ENCODE peak calls at places on chromosomes 11 and 22, in ten cellular contexts. One of them, this sample, is unnamed.

GRCh38 chr11:34181254-34181653 is 75.8 kb downstream of the NAT10 start:
- DNase-seq in upper lobe of left lung: no peak
- DNase-seq in sigmoid colon: no peak
- DNase-seq in transverse colon: no peak
- DNase-seq in stomach: no peak
- DNase-seq in ovary: no peak
- DNase-seq in K562: no peak
- DNase-seq in HepG2: no peak
- DNase-seq in esophagus muscularis mucosa: no peak
- DNase-seq in GM12878: no peak
- DNase-seq in this sample: no peak

GRCh38 chr22:19450363-19451175 is 3.1 kb upstream of the C22orf39 start:
- DNase-seq in upper lobe of left lung: peak; percentile 7
- DNase-seq in sigmoid colon: no peak
- DNase-seq in transverse colon: no peak
- DNase-seq in stomach: no peak
- DNase-seq in ovary: no peak
- DNase-seq in K562: no peak
- DNase-seq in HepG2: no peak
- DNase-seq in esophagus muscularis mucosa: no peak
- DNase-seq in GM12878: no peak
- DNase-seq in this sample: no peak

GRCh38 chr11:2189938-2190669 is 18.5 kb upstream of the TH start:
- DNase-seq in upper lobe of left lung: no peak
- DNase-seq in sigmoid colon: no peak
- DNase-seq in transverse colon: no peak
- DNase-seq in stomach: no peak
- DNase-seq in ovary: no peak
- DNase-seq in K562: no peak
- DNase-seq in HepG2: no peak
- DNase-seq in esophagus muscularis mucosa: no peak
- DNase-seq in GM12878: no peak
- DNase-seq in this sample: no peak

GRCh38 chr11:7056828-7057513 is 31.8 kb upstream of the RBMXL2 start:
- DNase-seq in upper lobe of left lung: no peak
- DNase-seq in sigmoid colon: no peak
- DNase-seq in transverse colon: no peak
- DNase-seq in stomach: no peak
- DNase-seq in ovary: no peak
- DNase-seq in K562: no peak
- DNase-seq in HepG2: no peak
- DNase-seq in esophagus muscularis mucosa: no peak
- DNase-seq in GM12878: no peak
- DNase-seq in this sample: no peak

GRCh38 chr22:20185750-20186149 is 34.9 kb upstream of the CCDC188 start:
- DNase-seq in upper lobe of left lung: no peak
- DNase-seq in sigmoid colon: no peak
- DNase-seq in transverse colon: no peak
- DNase-seq in stomach: no peak
- DNase-seq in ovary: no peak
- DNase-seq in K562: no peak
- DNase-seq in HepG2: no peak
- DNase-seq in esophagus muscularis mucosa: no peak
- DNase-seq in GM12878: no peak
- DNase-seq in this sample: no peak

GRCh38 chr22:35921777-35922176 is 106.8 kb downstream of the RBFOX2 start:
- DNase-seq in upper lobe of left lung: peak; percentile 74
- DNase-seq in sigmoid colon: peak; percentile 90
- DNase-seq in transverse colon: peak; percentile 70
- DNase-seq in stomach: peak; percentile 53
- DNase-seq in ovary: peak; percentile 51
- DNase-seq in K562: peak; percentile 39
- DNase-seq in HepG2: peak; percentile 75
- DNase-seq in esophagus muscularis mucosa: no peak
- DNase-seq in GM12878: peak; percentile 13
- DNase-seq in this sample: peak; percentile 33

GRCh38 chr11:35318977-35319925 is 100.1 kb downstream of the SLC1A2 start:
- DNase-seq in upper lobe of left lung: no peak
- DNase-seq in sigmoid colon: no peak
- DNase-seq in transverse colon: no peak
- DNase-seq in stomach: no peak
- DNase-seq in ovary: no peak
- DNase-seq in K562: no peak
- DNase-seq in HepG2: no peak
- DNase-seq in esophagus muscularis mucosa: no peak
- DNase-seq in GM12878: no peak
- DNase-seq in this sample: no peak

GRCh38 chr11:96314326-96315050 is 28.5 kb downstream of the MAML2 start:
- DNase-seq in upper lobe of left lung: no peak
- DNase-seq in sigmoid colon: no peak
- DNase-seq in transverse colon: peak; percentile 36
- DNase-seq in stomach: no peak
- DNase-seq in ovary: no peak
- DNase-seq in K562: no peak
- DNase-seq in HepG2: no peak
- DNase-seq in esophagus muscularis mucosa: no peak
- DNase-seq in GM12878: no peak
- DNase-seq in this sample: no peak

GRCh38 chr22:23399367-23400285 is 180.5 kb downstream of the IGLL1 start:
- DNase-seq in upper lobe of left lung: no peak
- DNase-seq in sigmoid colon: peak; percentile 60
- DNase-seq in transverse colon: no peak
- DNase-seq in stomach: no peak
- DNase-seq in ovary: peak; percentile 49
- DNase-seq in K562: no peak
- DNase-seq in HepG2: no peak
- DNase-seq in esophagus muscularis mucosa: no peak
- DNase-seq in GM12878: no peak
- DNase-seq in this sample: no peak

GRCh38 chr22:35480143-35480542 is 60.5 kb upstream of the RASD2 start:
- DNase-seq in upper lobe of left lung: no peak
- DNase-seq in sigmoid colon: peak; percentile 96
- DNase-seq in transverse colon: peak; percentile 71
- DNase-seq in stomach: peak; percentile 56
- DNase-seq in ovary: peak; percentile 55
- DNase-seq in K562: no peak
- DNase-seq in HepG2: no peak
- DNase-seq in esophagus muscularis mucosa: no peak
- DNase-seq in GM12878: no peak
- DNase-seq in this sample: no peak

GRCh38 chr22:32823024-32823730 is 21.7 kb downstream of the TIMP3 start:
- DNase-seq in upper lobe of left lung: no peak
- DNase-seq in sigmoid colon: peak; percentile 62
- DNase-seq in transverse colon: peak; percentile 45
- DNase-seq in stomach: peak; percentile 53
- DNase-seq in ovary: no peak
- DNase-seq in K562: peak; percentile 43
- DNase-seq in HepG2: peak; percentile 62
- DNase-seq in esophagus muscularis mucosa: no peak
- DNase-seq in GM12878: no peak
- DNase-seq in this sample: no peak

GRCh38 chr22:27919943-27920755 is 1.1 kb upstream of the PITPNB start:
- DNase-seq in upper lobe of left lung: peak; percentile 31
- DNase-seq in sigmoid colon: peak; percentile 76
- DNase-seq in transverse colon: no peak
- DNase-seq in stomach: no peak
- DNase-seq in ovary: peak; percentile 20
- DNase-seq in K562: no peak
- DNase-seq in HepG2: peak; percentile 55
- DNase-seq in esophagus muscularis mucosa: no peak
- DNase-seq in GM12878: no peak
- DNase-seq in this sample: peak; percentile 40

GRCh38 chr22:50059185-50059880 is 1.2 kb upstream of the TTLL8 start:
- DNase-seq in upper lobe of left lung: no peak
- DNase-seq in sigmoid colon: no peak
- DNase-seq in transverse colon: no peak
- DNase-seq in stomach: no peak
- DNase-seq in ovary: no peak
- DNase-seq in K562: peak; percentile 47
- DNase-seq in HepG2: peak; percentile 24
- DNase-seq in esophagus muscularis mucosa: no peak
- DNase-seq in GM12878: no peak
- DNase-seq in this sample: no peak

GRCh38 chr11:95575517-95575916 is 214.1 kb downstream of the FAM76B start:
- DNase-seq in upper lobe of left lung: no peak
- DNase-seq in sigmoid colon: no peak
- DNase-seq in transverse colon: no peak
- DNase-seq in stomach: no peak
- DNase-seq in ovary: no peak
- DNase-seq in K562: no peak
- DNase-seq in HepG2: no peak
- DNase-seq in esophagus muscularis mucosa: no peak
- DNase-seq in GM12878: no peak
- DNase-seq in this sample: no peak

GRCh38 chr11:102760355-102761035 is 19.9 kb downstream of the MMP10 start:
- DNase-seq in upper lobe of left lung: no peak
- DNase-seq in sigmoid colon: no peak
- DNase-seq in transverse colon: no peak
- DNase-seq in stomach: no peak
- DNase-seq in ovary: no peak
- DNase-seq in K562: no peak
- DNase-seq in HepG2: no peak
- DNase-seq in esophagus muscularis mucosa: no peak
- DNase-seq in GM12878: no peak
- DNase-seq in this sample: peak; percentile 16

GRCh38 chr11:77406396-77406795 is 67.5 kb downstream of the PAK1 start:
- DNase-seq in upper lobe of left lung: no peak
- DNase-seq in sigmoid colon: no peak
- DNase-seq in transverse colon: no peak
- DNase-seq in stomach: no peak
- DNase-seq in ovary: no peak
- DNase-seq in K562: no peak
- DNase-seq in HepG2: no peak
- DNase-seq in esophagus muscularis mucosa: no peak
- DNase-seq in GM12878: no peak
- DNase-seq in this sample: no peak

GRCh38 chr22:38867124-38867455 is 4.9 kb downstream of the CBX6 start:
- DNase-seq in upper lobe of left lung: peak; percentile 14
- DNase-seq in sigmoid colon: no peak
- DNase-seq in transverse colon: no peak
- DNase-seq in stomach: no peak
- DNase-seq in ovary: no peak
- DNase-seq in K562: no peak
- DNase-seq in HepG2: no peak
- DNase-seq in esophagus muscularis mucosa: no peak
- DNase-seq in GM12878: no peak
- DNase-seq in this sample: no peak
- H3K4me1 ChIP-seq in upper lobe of left lung: peaks cover 50% of the 10 kb centered on the region
- H3K4me1 ChIP-seq in sigmoid colon: peaks cover 83% of the 10 kb centered on the region
- H3K4me1 ChIP-seq in transverse colon: peaks cover 57% of the 10 kb centered on the region
- H3K4me1 ChIP-seq in stomach: peaks cover 60% of the 10 kb centered on the region
- H3K4me1 ChIP-seq in ovary: peaks cover 29% of the 10 kb centered on the region
- H3K4me1 ChIP-seq in K562: no peaks in the 10 kb centered on the region
- H3K4me1 ChIP-seq in HepG2: peaks cover 32% of the 10 kb centered on the region
- H3K4me1 ChIP-seq in esophagus muscularis mucosa: peaks cover 93% of the 10 kb centered on the region
- H3K4me1 ChIP-seq in GM12878: peaks cover 13% of the 10 kb centered on the region
- H3K4me1 ChIP-seq in this sample: peaks cover 59% of the 10 kb centered on the region

DNA sequence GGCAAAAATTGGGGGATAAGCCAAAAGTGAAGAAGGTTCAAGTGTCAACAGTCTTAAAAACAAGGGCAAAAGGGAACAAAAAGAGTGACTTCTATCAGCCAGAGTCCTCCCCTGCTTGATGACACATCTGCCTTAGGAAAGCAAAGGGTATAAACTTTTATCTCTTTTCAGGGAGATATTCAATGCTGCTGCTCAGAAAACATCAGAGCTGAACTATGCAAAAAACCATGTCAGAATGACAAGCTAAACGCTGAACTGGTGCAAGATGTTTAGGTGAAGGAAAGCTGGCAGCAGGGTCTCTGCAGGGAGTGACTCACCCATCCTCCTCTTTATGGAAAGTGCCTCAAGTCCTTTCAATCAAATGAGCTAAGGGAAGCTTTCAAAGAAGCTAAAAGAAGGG is 24.7 kb downstream of the ALG9 start:
- DNase-seq in upper lobe of left lung: no peak
- DNase-seq in sigmoid colon: no peak
- DNase-seq in transverse colon: no peak
- DNase-seq in stomach: no peak
- DNase-seq in ovary: no peak
- DNase-seq in K562: no peak
- DNase-seq in HepG2: no peak
- DNase-seq in esophagus muscularis mucosa: no peak
- DNase-seq in GM12878: no peak
- DNase-seq in this sample: no peak
- TF ChIP-seq EP300 in upper lobe of left lung: no peak
- TF ChIP-seq EP300 in sigmoid colon: no peak
- TF ChIP-seq EP300 in transverse colon: no peak
- TF ChIP-seq EP300 in stomach: no peak
- TF ChIP-seq EP300 in ovary: no peak
- TF ChIP-seq EP300 in K562: no peak
- TF ChIP-seq EP300 in HepG2: no peak
- TF ChIP-seq EP300 in esophagus muscularis mucosa: no peak
- TF ChIP-seq EP300 in GM12878: no peak
- TF ChIP-seq EP300 in this sample: no peak

DNA sequence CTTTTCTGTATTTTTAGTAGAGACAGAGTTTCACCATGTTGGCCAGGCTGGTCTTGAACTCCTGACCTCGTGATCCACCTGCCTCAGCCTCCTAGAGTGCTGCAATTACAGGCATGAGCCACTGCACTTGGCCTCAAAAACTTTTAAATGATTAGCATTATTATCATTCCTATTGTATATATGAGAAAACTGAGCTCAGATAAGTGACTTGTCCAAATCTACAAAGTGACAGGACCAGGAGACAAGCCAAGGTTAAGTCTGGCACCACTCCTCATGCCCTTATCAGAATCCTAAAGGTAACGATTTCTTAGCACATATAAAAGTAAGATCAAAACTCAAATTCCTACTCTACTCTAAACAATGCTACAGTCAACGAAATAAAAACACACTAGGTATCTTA is 32.2 kb upstream of the CHRNA10 start:
- DNase-seq in upper lobe of left lung: no peak
- DNase-seq in sigmoid colon: no peak
- DNase-seq in transverse colon: no peak
- DNase-seq in stomach: no peak
- DNase-seq in ovary: no peak
- DNase-seq in K562: no peak
- DNase-seq in HepG2: no peak
- DNase-seq in esophagus muscularis mucosa: peak; percentile 21
- DNase-seq in GM12878: no peak
- DNase-seq in this sample: no peak
- H3K27me3 ChIP-seq in upper lobe of left lung: no peaks in the 10 kb centered on the region
- H3K27me3 ChIP-seq in sigmoid colon: no peaks in the 10 kb centered on the region
- H3K27me3 ChIP-seq in transverse colon: no peaks in the 10 kb centered on the region
- H3K27me3 ChIP-seq in stomach: no peaks in the 10 kb centered on the region
- H3K27me3 ChIP-seq in ovary: no peaks in the 10 kb centered on the region
- H3K27me3 ChIP-seq in K562: no peaks in the 10 kb centered on the region
- H3K27me3 ChIP-seq in HepG2: no peaks in the 10 kb centered on the region
- H3K27me3 ChIP-seq in esophagus muscularis mucosa: no peaks in the 10 kb centered on the region
- H3K27me3 ChIP-seq in GM12878: no peaks in the 10 kb centered on the region
- H3K27me3 ChIP-seq in this sample: no peaks in the 10 kb centered on the region

DNA sequence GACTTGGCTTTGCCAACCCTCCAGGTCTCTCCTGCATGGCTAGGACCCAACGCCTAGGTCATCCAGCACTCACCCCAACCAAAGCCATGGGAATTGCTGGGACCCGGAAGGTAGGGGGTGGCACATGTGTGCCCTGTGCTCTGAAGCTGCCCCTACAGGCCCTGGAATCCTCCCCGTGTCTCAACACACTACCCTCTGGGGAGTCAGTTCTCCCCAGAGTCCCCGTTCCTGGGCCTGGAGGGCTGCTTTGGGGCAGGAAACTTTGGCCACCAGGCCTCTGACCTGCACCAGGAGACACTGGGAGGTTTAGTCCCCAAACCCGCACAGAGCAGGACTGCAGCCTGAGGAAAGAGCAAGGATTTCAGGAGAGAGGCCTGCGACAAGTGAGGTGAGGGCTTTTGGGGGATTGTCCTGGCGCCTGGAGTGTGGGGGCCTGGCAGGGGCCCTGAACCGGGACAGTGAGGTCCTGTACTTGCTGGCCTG is 495 bp upstream of the IFITM1 start:
- DNase-seq in upper lobe of left lung: no peak
- DNase-seq in sigmoid colon: no peak
- DNase-seq in transverse colon: no peak
- DNase-seq in stomach: no peak
- DNase-seq in ovary: no peak
- DNase-seq in K562: no peak
- DNase-seq in HepG2: no peak
- DNase-seq in esophagus muscularis mucosa: no peak
- DNase-seq in GM12878: no peak
- DNase-seq in this sample: no peak
- H3K4me1 ChIP-seq in upper lobe of left lung: peaks cover 60% of the 10 kb centered on the region
- H3K4me1 ChIP-seq in sigmoid colon: peaks cover 22% of the 10 kb centered on the region
- H3K4me1 ChIP-seq in transverse colon: peaks cover 57% of the 10 kb centered on the region
- H3K4me1 ChIP-seq in stomach: peaks cover 14% of the 10 kb centered on the region
- H3K4me1 ChIP-seq in ovary: peaks cover 20% of the 10 kb centered on the region
- H3K4me1 ChIP-seq in K562: peaks cover 33% of the 10 kb centered on the region
- H3K4me1 ChIP-seq in HepG2: peaks cover 66% of the 10 kb centered on the region
- H3K4me1 ChIP-seq in esophagus muscularis mucosa: peaks cover 59% of the 10 kb centered on the region
- H3K4me1 ChIP-seq in GM12878: peaks cover 11% of the 10 kb centered on the region
- H3K4me1 ChIP-seq in this sample: peaks cover 48% of the 10 kb centered on the region